ENCODE peak calls at places on chromosomes 16 and 17, in five cellular contexts. P is fibroblast of lung, S is Panc1, V is H9, M is uterus. F is an unnamed sample.

GRCh38 chr17:2940352-2940751 is 123.1 kb downstream of the OR1D5 start:
- DNase-seq in P (no peak), S (no peak), V (peak; percentile 72), M (peak; percentile 26), F (no peak)

GRCh38 chr17:62781826-62782225 is 26.3 kb downstream of the MARCHF10 start:
- DNase-seq in P (peak; percentile 70), S (no peak), V (peak; percentile 10), M (no peak), F (no peak)

GRCh38 chr16:63614421-63614820 is 1507.4 kb downstream of the CDH11 start:
- DNase-seq in P (peak; percentile 59), S (no peak), V (no peak), M (no peak), F (no peak)

GRCh38 chr17:77742579-77742978 is 215.9 kb upstream of the TNRC6C start:
- DNase-seq in P (no peak), S (no peak), V (no peak), M (no peak), F (no peak)

GRCh38 chr16:85642762-85643281 is 29.7 kb downstream of the GSE1 start:
- DNase-seq in P (no peak), S (no peak), V (no peak), M (no peak), F (no peak)

GRCh38 chr17:83129676-83130075 is 50.3 kb downstream of the METRNL start:
- DNase-seq in P (no peak), S (no peak), V (peak; percentile 23), M (no peak), F (no peak)

GRCh38 chr16:10959161-10959560 is 14.8 kb downstream of the CLEC16A start:
- DNase-seq in P (peak; percentile 69), S (no peak), V (no peak), M (no peak), F (no peak)

GRCh38 chr17:31355935-31356334 is 34.5 kb upstream of the EVI2A start:
- DNase-seq in P (no peak), S (no peak), V (no peak), M (no peak), F (no peak)

GRCh38 chr16:56372013-56372634 is 53.2 kb downstream of the AMFR start:
- DNase-seq in P (no peak), S (no peak), V (no peak), M (no peak), F (no peak)

GRCh38 chr17:69757794-69758430 is 317.1 kb upstream of the KCNJ16 start:
- DNase-seq in P (peak; percentile 97), S (no peak), V (no peak), M (no peak), F (no peak)

GRCh38 chr17:81210466-81210865 is 12.3 kb downstream of the CEP131 start:
- DNase-seq in P (no peak), S (no peak), V (no peak), M (no peak), F (no peak)
- H3K4me1 ChIP-seq in P (no peaks in the 10 kb centered on the region), S (no peaks in the 10 kb centered on the region), V (no peaks in the 10 kb centered on the region), M (no peaks in the 10 kb centered on the region), F (peaks cover 1% of the 10 kb centered on the region)

DNA sequence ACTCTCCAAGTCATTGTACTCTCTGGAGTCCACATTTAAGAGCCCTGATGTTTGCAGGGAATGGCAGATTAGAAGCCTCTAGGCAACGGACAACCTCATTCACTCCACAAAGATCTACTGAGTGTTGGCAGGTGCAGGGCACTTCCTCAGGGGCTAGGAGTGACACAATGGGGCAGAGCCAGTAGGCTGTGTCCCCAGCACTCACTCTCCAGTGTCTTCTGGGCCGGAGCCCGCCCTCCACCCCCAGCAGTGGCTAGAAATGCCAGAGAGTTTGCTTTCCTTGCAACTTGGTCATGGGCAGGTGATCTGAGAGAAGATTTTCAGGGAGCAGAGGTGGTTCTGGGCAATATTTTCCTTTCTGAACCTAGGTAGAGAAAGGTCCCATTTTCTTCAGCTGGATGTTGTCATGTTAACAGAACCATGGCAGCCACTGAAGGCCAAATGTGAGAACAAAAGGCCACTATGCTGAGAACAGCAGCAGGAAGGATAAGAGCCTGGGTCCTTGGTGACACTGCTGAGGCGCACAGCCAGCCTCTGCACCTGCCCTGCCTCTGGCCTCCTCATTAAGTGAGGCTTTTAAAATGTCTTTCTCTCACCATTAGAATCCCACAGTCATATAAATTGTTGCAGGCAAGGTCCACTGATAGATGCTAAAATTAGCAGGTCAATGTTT is 96.2 kb downstream of the USP31 start:
- DNase-seq in P (no peak), S (no peak), V (no peak), M (no peak), F (no peak)
- H3K27me3 ChIP-seq in P (no peaks in the 10 kb centered on the region), S (peaks cover 27% of the 10 kb centered on the region), V (no peaks in the 10 kb centered on the region), M (no peaks in the 10 kb centered on the region), F (no peaks in the 10 kb centered on the region)

DNA sequence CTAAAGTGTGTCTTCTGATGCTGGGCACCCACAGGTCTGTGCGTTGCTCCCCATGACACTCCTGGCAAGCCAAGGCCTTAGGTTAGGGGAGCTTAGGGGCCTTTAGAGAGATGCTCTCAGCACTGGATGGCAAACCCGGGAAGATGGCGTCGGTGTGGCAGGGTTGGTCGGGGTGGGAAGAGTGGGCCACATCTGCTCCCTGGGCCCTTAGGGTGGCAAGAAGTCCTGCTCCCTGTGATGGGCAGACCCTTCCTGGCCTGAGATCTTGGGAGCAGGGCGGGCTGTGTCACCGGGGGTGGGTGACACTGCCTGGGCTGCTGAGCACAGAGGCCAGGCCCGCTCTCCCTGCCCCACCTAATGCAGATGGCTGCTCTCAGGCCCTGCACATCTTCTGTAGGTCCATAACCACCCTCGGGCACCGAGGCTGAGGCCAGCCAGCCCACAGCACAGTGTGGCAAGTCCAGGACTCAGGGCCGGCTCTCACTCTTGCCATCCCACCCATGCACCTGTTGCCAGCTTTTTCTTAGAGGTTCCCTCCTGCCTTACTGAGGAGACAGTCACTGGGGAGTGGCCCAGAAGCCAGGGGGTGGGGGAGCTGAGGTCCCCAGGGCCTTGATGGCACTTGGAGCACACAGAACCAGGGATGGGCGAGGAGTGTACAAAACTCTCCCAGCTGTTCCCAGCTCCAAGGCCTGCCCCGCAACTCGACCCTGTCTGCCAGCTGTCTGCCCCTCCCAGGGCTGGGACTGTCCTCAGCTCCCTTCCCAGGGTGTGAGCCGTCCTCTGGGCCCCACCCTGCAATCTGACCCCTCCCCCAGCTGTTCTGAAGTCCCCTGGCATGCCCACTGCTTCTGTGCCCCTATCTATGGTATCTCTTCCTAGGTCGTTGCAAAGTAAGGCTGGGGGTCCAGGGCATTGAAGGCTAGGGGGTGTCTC is 4.4 kb upstream of the MTSS2 start:
- DNase-seq in P (peak; percentile 50), S (no peak), V (no peak), M (no peak), F (no peak)
- H3K27ac ChIP-seq in P (peak overlapping the region; percentile 98), S (no peak overlapping the region), V (no peak overlapping the region), M (peak overlapping the region; percentile 93), F (no peak overlapping the region)

GRCh38 chr17:60165976-60166375 is 16.2 kb downstream of the CA4 start:
- DNase-seq in P (no peak), S (no peak), V (no peak), M (no peak), F (no peak)
- H3K4me1 ChIP-seq in P (peaks cover 5% of the 10 kb centered on the region), S (peaks cover 28% of the 10 kb centered on the region), V (peaks cover 5% of the 10 kb centered on the region), M (no peaks in the 10 kb centered on the region), F (peaks cover 16% of the 10 kb centered on the region)

DNA sequence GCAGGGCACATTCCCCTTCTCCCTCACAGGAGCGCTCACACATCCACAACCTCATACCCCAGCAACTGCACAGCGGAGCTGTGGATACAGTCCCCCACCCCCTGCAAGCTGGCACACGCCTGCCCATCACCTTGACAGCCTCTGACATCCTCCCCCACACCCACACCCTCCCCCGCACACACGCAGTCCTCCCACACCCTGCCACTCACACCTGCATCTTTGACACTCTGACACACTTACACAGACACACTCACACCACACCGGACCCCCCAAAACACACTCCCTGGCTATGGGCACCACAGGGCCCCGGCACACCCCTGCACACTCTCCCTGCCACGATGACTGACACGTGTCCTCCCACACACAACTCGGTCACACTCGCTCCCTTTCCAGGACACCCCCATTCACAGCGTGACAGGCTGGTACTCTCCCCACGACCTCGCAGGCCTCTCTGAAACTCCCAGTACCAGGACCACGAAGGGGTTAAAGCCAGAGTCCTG is 531 bp upstream of the PPP1R1B start:
- DNase-seq in P (no peak), S (no peak), V (no peak), M (no peak), F (no peak)
- H3K27me3 ChIP-seq in P (peaks cover 51% of the 10 kb centered on the region), S (no peaks in the 10 kb centered on the region), V (peaks cover 13% of the 10 kb centered on the region), M (peaks cover 22% of the 10 kb centered on the region), F (peaks cover 8% of the 10 kb centered on the region)

DNA sequence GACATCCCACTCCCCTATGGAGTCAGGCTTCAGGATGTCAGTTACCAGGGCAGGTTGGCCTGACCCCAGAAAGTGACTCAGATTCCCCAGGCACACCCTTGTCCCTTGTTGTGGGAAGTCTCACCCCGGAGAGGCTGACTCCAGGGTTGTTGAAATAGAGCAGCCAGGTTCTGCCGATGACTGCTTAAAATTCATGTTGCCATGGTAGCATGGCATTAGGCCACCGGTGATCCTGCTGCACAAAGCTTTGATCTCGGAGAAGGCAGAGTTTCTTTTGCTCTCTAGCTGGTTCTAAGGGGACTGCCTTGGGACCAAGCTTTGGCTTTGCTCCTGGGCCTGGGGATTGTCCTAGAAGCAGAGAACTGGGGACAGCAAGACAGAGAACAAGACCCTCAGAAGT is 106.7 kb downstream of the RGS9 start:
- DNase-seq in P (peak; percentile 36), S (no peak), V (peak; percentile 69), M (no peak), F (no peak)
- H3K27ac ChIP-seq in P (no peak overlapping the region), S (no peak overlapping the region), V (no peak overlapping the region), M (no peak overlapping the region), F (no peak overlapping the region)

F was measured in iPS DF 6.9.